ENCODE peak calls at places on chromosomes 1 and 21, in ten cellular contexts. Z, F, X, S, P, B, Q, R, D and N are unnamed samples.

GRCh38 chr1:113242481-113242880 is 147.8 kb upstream of the MAGI3 start:
- DNase-seq in F (no peak), X (no peak), Q (no peak), R (no peak), P (no peak), Z (no peak), D (no peak), B (no peak), S (no peak), N (no peak)

GRCh38 chr1:22739648-22740385 is 29.2 kb downstream of the EPHB2 start:
- DNase-seq in Q (no peak), Z (peak; percentile 69), S (no peak), B (peak; percentile 70), D (peak; percentile 64), R (peak; percentile 58), X (peak; percentile 69), P (no peak), F (no peak), N (no peak)

GRCh38 chr1:229572286-229572685 is 13.8 kb upstream of the ABCB10 start:
- DNase-seq in X (no peak), P (no peak), F (no peak), B (no peak), D (no peak), Z (no peak), Q (no peak), R (no peak), S (no peak), N (no peak)

GRCh38 chr1:180567664-180568063 is 8.9 kb downstream of the OVAAL start:
- DNase-seq in D (no peak), F (no peak), X (no peak), Q (no peak), S (no peak), R (no peak), B (no peak), P (no peak), Z (no peak), N (no peak)

GRCh38 chr1:177334276-177334675 is 163.5 kb downstream of the BRINP2 start:
- DNase-seq in B (no peak), S (no peak), Q (no peak), P (no peak), X (no peak), Z (no peak), R (no peak), F (no peak), D (no peak), N (no peak)

GRCh38 chr1:174726167-174726879 is 273.4 kb upstream of the CACYBP start:
- DNase-seq in P (no peak), Z (no peak), F (no peak), D (no peak), X (no peak), Q (no peak), S (no peak), B (no peak), R (no peak), N (no peak)

GRCh38 chr1:12035306-12035705 is 16.0 kb downstream of the MIIP start:
- DNase-seq in B (no peak), Q (no peak), X (no peak), R (no peak), P (no peak), Z (no peak), F (no peak), S (no peak), D (no peak), N (no peak)

GRCh38 chr1:1068077-1068373 is 6.1 kb downstream of the RNF223 start:
- DNase-seq in Q (no peak), P (no peak), X (no peak), F (no peak), D (no peak), B (no peak), Z (no peak), S (no peak), R (no peak), N (no peak)

GRCh38 chr1:231683439-231684165 is 57.0 kb downstream of the DISC1 start:
- DNase-seq in X (no peak), F (no peak), P (no peak), B (no peak), D (no peak), S (no peak), Q (no peak), Z (no peak), R (no peak), N (no peak)

GRCh38 chr21:25375675-25376074 is 231.6 kb downstream of the MRPL39 start:
- DNase-seq in Z (no peak), D (no peak), P (no peak), X (no peak), B (no peak), Q (no peak), S (no peak), F (no peak), R (no peak), N (no peak)

GRCh38 chr1:37999434-38000232 is 5.7 kb downstream of the FHL3 start:
- DNase-seq in P (peak; percentile 80), D (peak; percentile 66), Z (no peak), R (no peak), F (no peak), X (peak; percentile 59), B (peak; percentile 82), Q (peak; percentile 80), S (peak; percentile 54), N (no peak)

GRCh38 chr1:42949312-42950145 is 9.1 kb downstream of the SLC2A1 start:
- DNase-seq in Q (no peak), D (no peak), R (no peak), F (no peak), S (no peak), P (no peak), B (no peak), Z (no peak), X (no peak), N (no peak)

GRCh38 chr1:97796716-97797115 is 124.1 kb downstream of the DPYD start:
- DNase-seq in X (no peak), R (no peak), S (no peak), Q (no peak), D (no peak), F (no peak), P (no peak), Z (no peak), B (no peak), N (no peak)

GRCh38 chr1:112231331-112231730 is 164.7 kb upstream of the CTTNBP2NL start:
- DNase-seq in D (no peak), S (no peak), Z (no peak), P (no peak), F (no peak), B (no peak), X (no peak), R (no peak), Q (no peak), N (no peak)

GRCh38 chr1:112394743-112395062 is 1.3 kb upstream of the CTTNBP2NL start:
- DNase-seq in P (no peak), B (no peak), Z (no peak), D (no peak), X (no peak), Q (no peak), S (no peak), F (no peak), R (no peak), N (no peak)

GRCh38 chr1:214319930-214320329 is 39.0 kb downstream of the SMYD2 start:
- DNase-seq in B (no peak), D (no peak), S (no peak), R (no peak), P (no peak), X (no peak), F (no peak), Z (no peak), Q (no peak), N (no peak)
- TF ChIP-seq CTCF in B (peak; percentile 15), D (no peak), S (no peak), R (no peak), P (peak; percentile 21), X (no peak), F (no peak), Z (no peak), Q (no peak), N (no peak)

DNA sequence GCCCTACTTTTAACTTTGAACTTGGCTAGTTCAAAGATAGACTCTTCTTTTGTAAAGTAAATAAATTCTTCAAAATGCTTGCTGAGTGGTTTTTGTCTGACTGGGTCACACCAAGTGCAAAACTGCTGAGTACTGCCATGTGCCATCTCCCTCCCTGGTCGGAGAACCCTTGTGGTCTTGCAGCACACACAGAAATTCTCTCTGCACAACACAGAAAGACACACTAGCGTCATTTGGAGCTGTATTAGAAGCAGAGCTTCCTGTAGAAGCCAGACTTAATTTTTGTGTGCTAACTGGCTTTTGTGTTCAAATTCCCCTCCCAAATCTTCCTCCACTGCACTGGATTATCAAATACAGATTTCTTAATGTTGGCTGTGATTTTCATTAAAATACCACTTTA is 2.5 kb downstream of the PSMB4 start:
- DNase-seq in Q (no peak), F (no peak), S (no peak), X (no peak), R (no peak), B (no peak), P (no peak), D (no peak), Z (no peak), N (no peak)
- H3K4me1 ChIP-seq in Q (peaks cover 13% of the 10 kb centered on the region), F (peaks cover 10% of the 10 kb centered on the region), S (peaks cover 4% of the 10 kb centered on the region), X (peaks cover 11% of the 10 kb centered on the region), R (peaks cover 27% of the 10 kb centered on the region), B (peaks cover 15% of the 10 kb centered on the region), P (peaks cover 7% of the 10 kb centered on the region), D (peaks cover 4% of the 10 kb centered on the region), Z (peaks cover 15% of the 10 kb centered on the region), N (no peaks in the 10 kb centered on the region)

GRCh38 chr1:63635681-63636080 is 42.5 kb downstream of the PGM1 start:
- DNase-seq in P (no peak), D (no peak), Q (no peak), F (no peak), S (no peak), Z (no peak), X (no peak), B (no peak), R (peak; percentile 24), N (no peak)

GRCh38 chr1:63638471-63638870 is 45.3 kb downstream of the PGM1 start:
- DNase-seq in R (no peak), X (no peak), Z (no peak), S (no peak), F (no peak), P (no peak), D (no peak), Q (no peak), B (no peak), N (no peak)

GRCh38 chr1:63634471-63634870 is 41.3 kb downstream of the PGM1 start:
- DNase-seq in B (no peak), X (no peak), S (no peak), D (no peak), F (no peak), P (no peak), Z (no peak), R (no peak), Q (no peak), N (no peak)

GRCh38 chr1:63633281-63633680 is 40.1 kb downstream of the PGM1 start:
- DNase-seq in F (no peak), X (no peak), R (no peak), Z (no peak), D (no peak), Q (no peak), B (no peak), P (no peak), S (no peak), N (no peak)

GRCh38 chr1:63636192-63637105 is 43.2 kb downstream of the PGM1 start:
- DNase-seq in R (no peak), Z (no peak), F (no peak), Q (no peak), S (no peak), B (no peak), X (no peak), P (no peak), D (no peak), N (no peak)
- H3K27me3 ChIP-seq in R (no peaks in the 10 kb centered on the region), Z (no peaks in the 10 kb centered on the region), F (no peaks in the 10 kb centered on the region), Q (no peaks in the 10 kb centered on the region), S (no peaks in the 10 kb centered on the region), B (no peaks in the 10 kb centered on the region), X (no peaks in the 10 kb centered on the region), P (no peaks in the 10 kb centered on the region), D (no peaks in the 10 kb centered on the region), N (no peaks in the 10 kb centered on the region)

GRCh38 chr1:30038134-30039025 is 685.0 kb downstream of the MATN1 start:
- DNase-seq in X (no peak), F (peak; percentile 27), Z (peak; percentile 32), D (no peak), Q (no peak), P (no peak), R (no peak), S (peak; percentile 6), B (no peak), N (no peak)
- TF ChIP-seq CTCF in X (no peak), F (no peak), Z (no peak), D (no peak), Q (no peak), P (no peak), R (no peak), S (no peak), B (no peak), N (no peak)